ENCODE peak calls at places on chromosomes 5 and 9, in six cellular contexts. W, U, D, R, N and C are unnamed samples.

GRCh38 chr5:78008356-78008967 is 232.3 kb upstream of the TBCA start:
- DNase-seq in W (peak; percentile 58), U (peak; percentile 65), D (no peak), R (no peak), N (peak; percentile 12), C (no peak)

GRCh38 chr9:4939118-4939561 is 45.9 kb upstream of the JAK2 start:
- DNase-seq in W (no peak), U (peak; percentile 89), D (no peak), R (no peak), N (no peak), C (no peak)

GRCh38 chr5:65480306-65480865 is 1.3 kb downstream of the ADAMTS6 start:
- DNase-seq in W (peak; percentile 93), U (peak; percentile 53), D (peak; percentile 81), R (peak; percentile 80), N (no peak), C (peak; percentile 91)

GRCh38 chr5:38845555-38846378 is at the start of gene OSMR:
- DNase-seq in W (peak; percentile 98), U (no peak), D (peak; percentile 81), R (peak; percentile 92), N (peak; percentile 90), C (peak; percentile 97)

GRCh38 chr5:137688248-137688840 is 47.5 kb downstream of the KLHL3 start:
- DNase-seq in W (peak; percentile 11), U (no peak), D (no peak), R (no peak), N (no peak), C (no peak)

GRCh38 chr9:92657296-92658094 is 12.4 kb downstream of the IPPK start:
- DNase-seq in W (no peak), U (no peak), D (no peak), R (no peak), N (no peak), C (peak; percentile 22)

GRCh38 chr5:149299451-149300054 is 27.9 kb downstream of the AFAP1L1 start:
- DNase-seq in W (no peak), U (no peak), D (no peak), R (peak; percentile 34), N (no peak), C (no peak)

GRCh38 chr5:18799482-18800128 is 1165.3 kb downstream of the TAF11L14 start:
- DNase-seq in W (no peak), U (no peak), D (no peak), R (no peak), N (no peak), C (no peak)

GRCh38 chr5:148443998-148444397 is 60.2 kb downstream of the FBXO38 start:
- DNase-seq in W (peak; percentile 78), U (peak; percentile 57), D (peak; percentile 76), R (no peak), N (peak; percentile 34), C (no peak)

GRCh38 chr9:137988701-137989100 is 111.1 kb downstream of the CACNA1B start:
- DNase-seq in W (no peak), U (no peak), D (no peak), R (no peak), N (no peak), C (peak; percentile 26)

GRCh38 chr5:108345541-108346171 is 36.2 kb downstream of the FBXL17 start:
- DNase-seq in W (peak; percentile 67), U (peak; percentile 42), D (no peak), R (no peak), N (no peak), C (no peak)

GRCh38 chr5:173328896-173329369 is 719 bp upstream of the STC2 start:
- DNase-seq in W (peak; percentile 80), U (peak; percentile 46), D (no peak), R (no peak), N (peak; percentile 39), C (no peak)

GRCh38 chr5:102843997-102844396 is 88.9 kb downstream of the PAM start:
- DNase-seq in W (peak; percentile 79), U (no peak), D (no peak), R (no peak), N (no peak), C (no peak)

GRCh38 chr9:87635656-87636501 is 90.0 kb upstream of the CTSL start:
- DNase-seq in W (no peak), U (no peak), D (no peak), R (no peak), N (no peak), C (peak; percentile 62)

GRCh38 chr5:122565331-122565730 is 209.5 kb upstream of the SNX2 start:
- DNase-seq in W (no peak), U (no peak), D (no peak), R (no peak), N (no peak), C (no peak)

GRCh38 chr9:93116049-93116961 is 17.7 kb downstream of the NINJ1 start:
- DNase-seq in W (peak; percentile 72), U (no peak), D (peak; percentile 70), R (peak; percentile 72), N (no peak), C (peak; percentile 93)

GRCh38 chr5:123708074-123708806 is 196.3 kb downstream of the CSNK1G3 start:
- DNase-seq in W (peak; percentile 90), U (no peak), D (peak; percentile 64), R (no peak), N (no peak), C (no peak)

GRCh38 chr9:110655723-110656641 is 12.6 kb upstream of the MUSK start:
- DNase-seq in W (peak; percentile 58), U (no peak), D (peak; percentile 63), R (peak; percentile 24), N (no peak), C (peak; percentile 40)

GRCh38 chr5:177600458-177601018 is 606 bp downstream of the B4GALT7 start:
- DNase-seq in W (peak; percentile 54), U (peak; percentile 36), D (no peak), R (no peak), N (no peak), C (no peak)

GRCh38 chr9:114314256-114314867 is 8.5 kb upstream of the ORM1 start:
- DNase-seq in W (no peak), U (no peak), D (no peak), R (no peak), N (no peak), C (no peak)

GRCh38 chr5:106092455-106092854 is 1578.3 kb downstream of the EFNA5 start:
- DNase-seq in W (no peak), U (peak; percentile 8), D (no peak), R (no peak), N (no peak), C (no peak)

GRCh38 chr5:91910247-91910646 is 527.1 kb upstream of the ARRDC3 start:
- DNase-seq in W (no peak), U (no peak), D (no peak), R (no peak), N (no peak), C (no peak)

GRCh38 chr9:95857896-95858295 is 17.6 kb upstream of the ERCC6L2 start:
- DNase-seq in W (no peak), U (peak; percentile 48), D (no peak), R (no peak), N (no peak), C (no peak)

GRCh38 chr9:68739631-68740174 is 34.7 kb downstream of the PIP5K1B start:
- DNase-seq in W (no peak), U (no peak), D (no peak), R (no peak), N (no peak), C (no peak)

GRCh38 chr9:36486933-36487481 is 85.7 kb upstream of the MELK start:
- DNase-seq in W (no peak), U (peak; percentile 80), D (no peak), R (peak; percentile 58), N (no peak), C (peak; percentile 72)

GRCh38 chr9:5695860-5696259 is 67.0 kb downstream of the RIC1 start:
- DNase-seq in W (no peak), U (no peak), D (no peak), R (no peak), N (no peak), C (no peak)

DNA sequence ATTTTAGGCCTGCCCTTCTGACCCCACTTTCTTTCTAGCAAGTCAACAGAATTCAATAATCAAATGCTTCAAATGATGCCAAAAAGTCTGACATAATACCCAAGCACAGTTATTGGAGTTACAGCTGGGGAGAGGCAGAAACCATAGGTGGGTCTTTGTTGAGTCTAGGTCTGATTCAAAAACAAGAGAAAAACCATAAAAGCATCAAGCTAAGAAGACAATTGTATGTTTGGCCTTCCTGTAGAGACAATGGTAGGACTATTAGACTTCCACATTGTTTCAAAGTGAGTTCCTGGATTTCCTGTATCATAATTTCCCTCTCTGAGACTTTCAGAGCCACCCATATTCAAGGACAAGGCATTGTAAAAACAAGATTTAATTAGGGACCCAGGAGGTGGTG is 16.8 kb upstream of the CCDC192 start:
- DNase-seq in W (no peak), U (no peak), D (no peak), R (no peak), N (no peak), C (no peak)
- H3K4me3 ChIP-seq in W (no peak overlapping the region), U (no peak overlapping the region), D (no peak overlapping the region), R (no peak overlapping the region), N (no peak overlapping the region), C (no peak overlapping the region)

DNA sequence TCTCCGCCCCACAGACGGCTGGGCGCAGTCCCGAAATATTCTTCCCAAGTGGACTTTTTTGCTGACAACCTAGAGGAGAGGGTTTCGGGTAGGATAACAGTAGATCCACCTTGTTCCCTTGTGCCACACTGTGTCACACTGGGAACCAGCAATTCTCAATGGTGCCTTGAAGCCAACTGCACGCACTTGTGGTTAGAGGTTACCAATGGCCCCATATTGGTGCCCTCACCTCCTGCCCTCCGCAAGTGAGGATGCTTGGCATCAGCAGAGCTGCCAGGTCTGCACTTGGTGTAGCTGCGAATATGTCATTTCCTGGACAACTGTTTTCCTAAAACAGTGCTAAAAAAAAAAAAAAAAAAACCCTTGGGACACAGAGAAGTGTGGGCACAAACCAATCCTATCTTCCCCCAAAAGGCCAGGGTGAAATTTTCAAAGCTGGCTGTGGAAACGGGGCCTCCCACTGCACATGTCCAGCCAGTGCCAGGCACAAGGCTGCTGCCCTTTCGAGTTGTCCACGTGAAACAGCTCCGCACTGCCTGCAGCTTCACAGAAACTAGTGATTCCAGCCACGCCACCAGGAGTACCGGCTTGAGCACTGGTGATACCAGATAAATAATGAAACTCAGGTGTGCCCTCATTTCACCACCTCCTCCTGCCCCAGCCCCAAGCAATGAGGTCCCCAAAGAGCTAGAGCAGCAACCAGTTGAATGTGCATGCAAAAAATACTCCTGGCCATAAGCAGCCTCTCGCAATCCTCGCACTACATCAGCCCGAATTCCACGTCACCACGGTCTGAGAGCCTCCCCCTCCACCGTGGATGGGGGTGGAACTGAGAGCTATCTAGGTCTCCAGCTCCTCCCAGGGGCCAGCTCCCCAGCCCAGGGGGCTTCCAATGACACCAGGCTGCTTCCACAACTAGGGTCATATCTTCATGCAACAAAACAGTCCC is 51.2 kb downstream of the USP20 start:
- DNase-seq in W (no peak), U (peak; percentile 83), D (no peak), R (no peak), N (no peak), C (peak; percentile 62)
- H3K4me3 ChIP-seq in W (no peak overlapping the region), U (peak overlapping the region; percentile 75), D (peak overlapping the region; percentile 23), R (peak overlapping the region; percentile 66), N (no peak overlapping the region), C (no peak overlapping the region)

DNA sequence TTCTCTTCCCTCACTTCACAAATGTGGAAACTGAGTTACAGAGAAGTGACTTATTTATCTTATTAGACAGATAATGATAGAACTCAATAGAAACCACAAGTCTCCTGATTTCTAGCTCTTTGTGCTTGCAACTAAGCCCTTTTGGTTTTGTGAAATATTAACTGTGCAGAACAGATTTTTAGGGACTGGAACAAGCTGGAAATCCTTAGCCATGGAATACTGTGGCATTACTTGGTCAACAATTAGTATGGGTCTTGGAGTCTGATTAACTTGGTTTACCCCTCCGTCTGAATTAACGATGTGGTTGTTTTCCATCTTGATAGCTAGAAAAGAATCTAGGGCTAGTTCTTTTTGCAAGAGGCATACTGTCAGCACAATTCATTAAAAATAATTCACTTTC is 584 bp upstream of the KLF9 start:
- DNase-seq in W (no peak), U (no peak), D (no peak), R (no peak), N (no peak), C (no peak)
- H3K4me3 ChIP-seq in W (no peak overlapping the region), U (no peak overlapping the region), D (peak overlapping the region; percentile 49), R (peak overlapping the region; percentile 88), N (no peak overlapping the region), C (no peak overlapping the region)

GRCh38 chr5:172186114-172186695 is 1.8 kb downstream of the STK10 start:
- DNase-seq in W (no peak), U (no peak), D (no peak), R (no peak), N (no peak), C (no peak)
- H3K4me3 ChIP-seq in W (peak overlapping the region; percentile 98), U (peak overlapping the region; percentile 92), D (peak overlapping the region; percentile 99), R (peak overlapping the region; percentile 88), N (no peak overlapping the region), C (no peak overlapping the region)